ENCODE peak calls at places on chromosomes 11 and 22, in four cellular contexts. I is lower lobe of right lung, Z is PC-3, W is neural progenitor cell. Y is an unnamed sample.

GRCh38 chr22:26589367-26589844 is 526 bp downstream of the TPST2 start:
- DNase-seq in Z (peak), W (peak), I (peak), Y (no peak)

GRCh38 chr22:21009638-21010425 is 5.1 kb upstream of the P2RX6 start:
- DNase-seq in Z (peak), W (peak), I (no peak), Y (peak)

GRCh38 chr11:3165152-3165705 is at the start of gene OSBPL5:
- DNase-seq in W (peak), Z (peak), I (peak), Y (peak)

GRCh38 chr11:66080055-66080817 is 10.2 kb downstream of the PACS1 start:
- DNase-seq in W (no peak), I (no peak), Z (peak), Y (no peak)

GRCh38 chr22:30056015-30056414 is 24.2 kb upstream of the HORMAD2 start:
- DNase-seq in W (no peak), I (no peak), Z (no peak), Y (no peak)

GRCh38 chr11:16982256-16982671 is 31.9 kb downstream of the PLEKHA7 start:
- DNase-seq in W (no peak), Z (no peak), I (no peak), Y (peak)

GRCh38 chr11:100805509-100806199 is 118.6 kb downstream of the ARHGAP42 start:
- DNase-seq in I (no peak), Z (peak), W (no peak), Y (no peak)

GRCh38 chr11:8356216-8356615 is 92.5 kb upstream of the LMO1 start:
- DNase-seq in W (no peak), Z (no peak), I (no peak), Y (no peak)

GRCh38 chr11:46273511-46274205 is 3.8 kb upstream of the CREB3L1 start:
- DNase-seq in W (no peak), Z (peak), I (no peak), Y (no peak)

GRCh38 chr11:128503231-128503991 is 83.9 kb downstream of the ETS1 start:
- DNase-seq in W (no peak), Z (no peak), I (no peak), Y (no peak)

GRCh38 chr11:10823152-10823579 is 14.4 kb upstream of the EIF4G2 start:
- DNase-seq in Z (no peak), I (no peak), W (no peak), Y (no peak)

GRCh38 chr11:111917312-111917711 is 1.4 kb upstream of the C11orf52 start:
- DNase-seq in Z (no peak), W (no peak), I (no peak), Y (no peak)

GRCh38 chr11:11296434-11296833 is 56.6 kb downstream of the CSNK2A3 start:
- DNase-seq in I (no peak), Z (no peak), W (no peak), Y (no peak)

GRCh38 chr11:126318642-126319373 is 14.9 kb downstream of the DCPS start:
- DNase-seq in Z (peak), I (peak), W (no peak), Y (no peak)

GRCh38 chr11:132095230-132096165 is 725.1 kb downstream of the NTM start:
- DNase-seq in Z (no peak), W (no peak), I (no peak), Y (no peak)

GRCh38 chr11:1389103-1389931 is 417 bp upstream of the BRSK2 start:
- DNase-seq in I (peak), W (peak), Z (peak), Y (peak)

GRCh38 chr11:123505546-123506299 is 75.7 kb downstream of the GRAMD1B start:
- DNase-seq in W (peak), Z (no peak), I (no peak), Y (peak)

GRCh38 chr11:7591992-7592391 is 78.2 kb downstream of the PPFIBP2 start:
- DNase-seq in W (no peak), Z (no peak), I (no peak), Y (no peak)

GRCh38 chr11:78902771-78903507 is 328.3 kb upstream of the NARS2 start:
- DNase-seq in I (no peak), W (no peak), Z (no peak), Y (no peak)

GRCh38 chr22:46289244-46289891 is 7.3 kb upstream of the GTSE1 start:
- DNase-seq in Z (no peak), W (no peak), I (peak), Y (no peak)

GRCh38 chr11:69301491-69302401 is 7.8 kb downstream of the MYEOV start:
- DNase-seq in Z (peak), I (peak), W (no peak), Y (no peak)

GRCh38 chr11:24131698-24132097 is 365.2 kb upstream of the LUZP2 start:
- DNase-seq in W (no peak), Z (no peak), I (no peak), Y (no peak)

GRCh38 chr11:33868646-33869461 is 23.0 kb downstream of the LMO2 start:
- DNase-seq in W (peak), Z (no peak), I (no peak), Y (no peak)

GRCh38 chr11:68275721-68276488 is 4.1 kb upstream of the C11orf24 start:
- DNase-seq in Z (no peak), I (peak), W (no peak), Y (no peak)

GRCh38 chr11:71321433-71322191 is 69.2 kb upstream of the SHANK2 start:
- DNase-seq in Z (no peak), I (no peak), W (no peak), Y (no peak)

GRCh38 chr11:10604340-10604748 is 35.9 kb upstream of the LYVE1 start:
- DNase-seq in W (no peak), I (no peak), Z (no peak), Y (no peak)

GRCh38 chr11:210122-210802 is 2.8 kb downstream of the RIC8A start:
- DNase-seq in W (no peak), I (no peak), Z (peak), Y (no peak)

GRCh38 chr11:104956528-104956927 is 11.8 kb downstream of the CASP4 start:
- DNase-seq in Z (peak), I (no peak), W (no peak), Y (no peak)

GRCh38 chr22:43302462-43303109 is 40.6 kb downstream of the SCUBE1 start:
- DNase-seq in Z (no peak), I (no peak), W (no peak), Y (no peak)

GRCh38 chr22:19802881-19803735 is 42.5 kb downstream of the TBX1 start:
- DNase-seq in Z (no peak), W (no peak), I (peak), Y (no peak)

GRCh38 chr11:69516526-69516925 is 35.1 kb downstream of the LINC01488 start:
- DNase-seq in W (no peak), Z (no peak), I (peak), Y (no peak)

GRCh38 chr11:69647349-69647748 is 6.4 kb downstream of the CCND1 start:
- DNase-seq in Z (no peak), I (no peak), W (no peak), Y (no peak)

GRCh38 chr11:77147668-77148321 is 19.7 kb downstream of the MYO7A start:
- DNase-seq in I (peak), Z (no peak), W (peak), Y (no peak)

GRCh38 chr11:126484266-126484665 is 128.8 kb downstream of the ST3GAL4 start:
- DNase-seq in Z (peak), W (no peak), I (no peak), Y (no peak)

GRCh38 chr11:119681537-119681936 is 47.5 kb downstream of the NECTIN1 start:
- DNase-seq in I (no peak), W (no peak), Z (no peak), Y (no peak)
- TF ChIP-seq CTCF in I (no peak), W (peak), Z (peak), Y (peak)

DNA sequence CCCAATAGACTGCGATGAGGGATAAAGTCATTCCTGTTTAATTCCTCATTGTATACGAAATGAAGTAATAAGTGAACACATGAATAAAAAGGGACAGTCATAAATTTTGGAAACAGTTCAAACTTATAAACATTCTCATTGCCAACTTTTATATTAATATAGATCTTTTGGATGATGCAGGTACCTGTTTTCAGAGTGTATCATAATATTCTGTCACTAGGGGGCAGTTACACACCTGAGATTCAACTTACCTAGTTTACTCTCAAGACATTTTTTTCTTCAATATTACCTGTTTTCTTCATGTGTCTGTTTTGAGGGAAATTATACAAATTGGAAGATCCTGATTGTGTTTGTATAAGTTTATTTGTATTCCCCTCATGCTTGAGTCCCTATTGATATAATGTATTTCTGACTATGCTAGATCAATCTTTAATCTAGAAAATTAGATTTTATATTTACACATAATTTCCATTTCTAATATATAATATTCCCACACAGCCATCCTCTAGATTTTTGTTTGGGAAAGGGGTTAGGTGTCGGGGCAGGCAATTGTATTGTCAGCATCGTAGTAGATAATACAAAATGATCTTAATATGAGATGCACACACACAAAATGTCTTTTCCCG is 18.3 kb downstream of the FDX1 start:
- DNase-seq in I (no peak), W (no peak), Z (peak), Y (no peak)
- TF ChIP-seq CTCF in I (peak), W (peak), Z (peak), Y (peak)

GRCh38 chr11:118294053-118294452 is 10.5 kb upstream of the CD3E start:
- DNase-seq in W (no peak), I (no peak), Z (no peak), Y (no peak)

GRCh38 chr11:118295834-118296454 is 8.6 kb upstream of the CD3E start:
- DNase-seq in W (peak), I (no peak), Z (peak), Y (no peak)

GRCh38 chr11:118291453-118291852 is 13.1 kb upstream of the CD3E start:
- DNase-seq in Z (peak), W (no peak), I (no peak), Y (no peak)

GRCh38 chr11:118290923-118291322 is 13.6 kb upstream of the CD3E start:
- DNase-seq in Z (peak), W (peak), I (no peak), Y (no peak)

DNA sequence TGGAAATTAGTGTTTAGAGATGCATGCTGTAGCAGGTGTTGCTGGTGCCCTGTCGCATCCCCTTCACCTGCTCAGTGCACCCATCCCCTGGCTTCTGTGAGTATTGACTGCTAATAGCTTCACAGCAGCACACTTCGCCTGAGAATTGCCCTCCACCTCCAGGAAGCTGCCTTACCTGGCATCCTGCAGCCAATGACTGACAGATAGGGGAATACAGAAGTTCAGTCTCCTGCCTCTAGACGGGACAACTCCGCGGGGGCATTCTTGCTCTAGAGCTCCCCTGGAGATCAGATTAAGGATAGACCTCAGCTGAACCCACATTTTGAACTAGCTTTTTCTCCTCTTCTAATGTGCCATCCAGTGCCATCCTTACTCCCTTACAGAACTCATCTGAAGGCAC is 9.3 kb upstream of the CD3E start:
- DNase-seq in W (no peak), I (no peak), Z (no peak), Y (no peak)
- TF ChIP-seq CTCF in W (no peak), I (no peak), Z (no peak), Y (no peak)

DNA sequence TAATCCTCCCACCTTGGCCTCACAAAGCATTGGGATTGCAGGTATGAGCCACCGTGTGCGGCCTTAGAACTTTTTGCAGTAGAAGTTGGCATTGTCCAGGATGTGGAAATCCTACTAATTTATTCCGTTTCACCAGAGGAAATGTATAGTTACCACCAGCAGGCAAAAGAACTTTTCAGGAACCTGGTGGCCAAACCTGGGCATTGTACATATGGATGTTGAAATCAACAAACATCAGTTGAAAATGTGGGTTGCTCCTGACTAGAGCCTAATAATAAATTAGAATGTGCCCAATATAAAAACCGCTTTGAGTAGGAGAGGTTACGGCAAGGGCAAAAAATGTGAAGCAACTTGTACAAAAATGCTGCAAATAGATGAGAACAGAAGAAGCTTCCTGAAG is 40.7 kb upstream of the XBP1 start:
- DNase-seq in Z (no peak), I (no peak), W (no peak), Y (no peak)
- TF ChIP-seq CTCF in Z (no peak), I (no peak), W (no peak), Y (no peak)

DNA sequence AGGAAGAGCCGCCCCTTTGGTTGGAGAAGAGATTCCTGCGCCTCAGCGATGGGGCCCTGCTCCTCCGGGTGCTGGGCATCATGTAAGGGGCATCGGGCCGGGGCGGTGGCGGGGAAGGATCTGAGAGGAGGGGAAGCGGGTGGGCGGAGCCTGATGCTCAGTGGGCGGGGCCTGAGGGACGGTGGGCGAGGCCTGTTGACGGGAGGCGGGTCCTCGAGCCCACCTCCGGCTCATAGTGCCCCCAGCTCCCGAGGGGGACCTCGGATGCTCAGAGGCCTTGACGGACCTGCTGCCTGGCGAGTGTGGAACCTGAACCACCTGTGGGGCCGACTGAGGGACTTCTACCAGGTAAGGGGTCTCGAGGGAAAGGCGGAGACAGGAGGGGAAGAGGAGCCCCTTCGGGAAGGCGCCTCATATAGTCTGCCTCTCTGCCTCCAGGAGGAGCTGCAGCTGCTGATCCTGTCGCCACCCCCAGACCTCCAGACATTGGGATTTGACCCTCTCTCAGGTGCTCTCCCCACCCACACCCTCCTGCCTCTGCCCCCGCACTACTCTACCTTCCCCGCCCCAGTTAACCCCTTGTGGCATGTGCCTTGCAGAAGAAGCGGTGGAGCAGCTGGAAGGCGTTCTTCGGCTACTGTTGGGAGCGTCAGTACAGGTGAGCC is 799 bp downstream of the CCDC88B start:
- DNase-seq in W (peak), Z (no peak), I (peak), Y (peak)
- TF ChIP-seq CTCF in W (peak), Z (no peak), I (no peak), Y (no peak)

DNA sequence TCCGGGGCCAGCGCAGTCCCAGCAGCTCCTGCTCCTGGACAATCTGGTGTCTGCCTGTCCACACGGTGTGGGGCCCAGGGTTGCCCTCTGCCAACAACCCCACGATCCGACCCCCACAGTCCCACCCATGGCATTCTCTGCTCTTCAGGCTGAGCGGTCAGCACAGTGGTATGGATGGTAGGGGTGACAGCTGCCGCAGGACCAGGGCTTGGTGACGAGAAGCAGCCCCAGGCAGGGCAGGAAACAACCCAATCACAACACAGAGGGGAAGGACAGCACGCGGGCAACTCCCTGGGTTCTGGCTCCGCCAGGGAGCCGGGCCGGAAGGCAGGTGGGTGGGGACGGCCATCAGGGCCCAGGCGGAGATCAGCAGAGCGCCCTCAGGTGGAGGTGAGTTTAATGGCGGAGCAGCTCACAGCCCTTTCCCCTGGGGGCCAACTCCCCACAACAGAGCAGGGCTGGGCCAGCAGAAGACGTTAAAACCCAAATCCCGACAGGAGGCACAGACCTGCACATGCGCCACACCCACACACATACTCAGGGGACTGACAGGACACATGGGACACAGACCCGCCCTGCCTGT is 5.3 kb upstream of the CHADL start:
- DNase-seq in W (peak), Z (no peak), I (no peak), Y (no peak)
- TF ChIP-seq CTCF in W (peak), Z (peak), I (no peak), Y (no peak)

GRCh38 chr22:44667276-44667675 is 34.7 kb upstream of the PRR5 start:
- DNase-seq in Z (no peak), W (no peak), I (peak), Y (no peak)

GRCh38 chr22:44668886-44669724 is 32.9 kb upstream of the PRR5 start:
- DNase-seq in I (no peak), Z (no peak), W (no peak), Y (no peak)

GRCh38 chr22:44669725-44670027 is 32.3 kb upstream of the PRR5 start:
- DNase-seq in I (no peak), W (peak), Z (no peak), Y (no peak)

GRCh38 chr22:44667829-44668189 is 34.2 kb upstream of the PRR5 start:
- DNase-seq in I (peak), W (no peak), Z (no peak), Y (no peak)

GRCh38 chr22:44668190-44668885 is 33.7 kb upstream of the PRR5 start:
- DNase-seq in I (peak), Z (no peak), W (peak), Y (no peak)
- TF ChIP-seq CTCF in I (no peak), Z (no peak), W (peak), Y (peak)

GRCh38 chr22:48072777-48073176 is 1310.3 kb downstream of the TBC1D22A start:
- DNase-seq in I (no peak), W (peak), Z (no peak), Y (no peak)

GRCh38 chr22:48071828-48072227 is 1309.4 kb downstream of the TBC1D22A start:
- DNase-seq in I (no peak), W (no peak), Z (no peak), Y (no peak)

GRCh38 chr22:48071305-48071704 is 1308.9 kb downstream of the TBC1D22A start:
- DNase-seq in I (no peak), Z (no peak), W (no peak), Y (no peak)

GRCh38 chr22:48070083-48070482 is 1307.6 kb downstream of the TBC1D22A start:
- DNase-seq in W (no peak), I (no peak), Z (no peak), Y (no peak)

GRCh38 chr22:48070760-48071159 is 1308.3 kb downstream of the TBC1D22A start:
- DNase-seq in W (peak), I (no peak), Z (no peak), Y (no peak)
- TF ChIP-seq CTCF in W (peak), I (no peak), Z (no peak), Y (no peak)

GRCh38 chr11:102254047-102254446 is 63.2 kb upstream of the BIRC3 start:
- DNase-seq in Z (peak), W (peak), I (no peak), Y (no peak)
- TF ChIP-seq CTCF in Z (peak), W (peak), I (peak), Y (peak)

GRCh38 chr11:121108413-121108812 is 7.4 kb downstream of the TECTA start:
- DNase-seq in W (no peak), Z (no peak), I (no peak), Y (no peak)
- TF ChIP-seq CTCF in W (no peak), Z (no peak), I (no peak), Y (no peak)